ENCODE peak calls at places on chromosomes 16 and 17, in four cellular contexts. O is thoracic aorta, N is type B pancreatic cell, V is cardiac fibroblast. H is an unnamed sample.

GRCh38 chr17:31695456-31696090 is 163.5 kb downstream of the COPRS start:
- DNase-seq in O (no peak), N (peak), V (peak), H (no peak)

GRCh38 chr17:27984404-27984803 is 58.1 kb upstream of the NLK start:
- DNase-seq in V (no peak), O (no peak), N (no peak), H (no peak)

GRCh38 chr17:31425646-31426045 is 34.2 kb downstream of the RAB11FIP4 start:
- DNase-seq in V (no peak), N (no peak), O (no peak), H (no peak)

GRCh38 chr16:65667013-65667578 is 545.2 kb upstream of the CDH11 start:
- DNase-seq in V (peak), O (no peak), N (no peak), H (no peak)

GRCh38 chr17:9905902-9906301 is 831 bp upstream of the RCVRN start:
- DNase-seq in O (no peak), V (no peak), N (no peak), H (peak)

GRCh38 chr16:24652803-24653202 is 76.6 kb upstream of the TNRC6A start:
- DNase-seq in O (no peak), V (no peak), N (no peak), H (no peak)

GRCh38 chr16:1414532-1415265 is at the start of gene UNKL:
- DNase-seq in O (no peak), N (no peak), V (peak), H (no peak)

GRCh38 chr17:80475949-80476876 is at the start of gene NPTX1:
- DNase-seq in N (no peak), O (no peak), V (no peak), H (no peak)

GRCh38 chr17:21277332-21277731 is 7.2 kb upstream of the MAP2K3 start:
- DNase-seq in V (no peak), N (no peak), O (no peak), H (no peak)

GRCh38 chr17:19391432-19391831 is 4.4 kb upstream of the MFAP4 start:
- DNase-seq in V (no peak), O (no peak), N (no peak), H (no peak)

GRCh38 chr17:76500074-76500744 is 1.0 kb downstream of the RHBDF2 start:
- DNase-seq in O (no peak), N (no peak), V (no peak), H (peak)

GRCh38 chr17:50239913-50240312 is 34.4 kb upstream of the TMEM92 start:
- DNase-seq in V (peak), N (no peak), O (no peak), H (no peak)

GRCh38 chr16:31472559-31473203 is 729 bp downstream of the TGFB1I1 start:
- DNase-seq in O (peak), N (no peak), V (peak), H (no peak)

GRCh38 chr16:4550587-4550986 is 5.6 kb upstream of the C16orf96 start:
- DNase-seq in O (no peak), N (no peak), V (no peak), H (no peak)

GRCh38 chr17:79842136-79842655 is 3.0 kb upstream of the CBX4 start:
- DNase-seq in O (no peak), V (no peak), N (no peak), H (no peak)

GRCh38 chr16:58733248-58733670 is 857 bp downstream of the GOT2 start:
- DNase-seq in O (peak), N (no peak), V (peak), H (no peak)

GRCh38 chr17:28395426-28395825 is 10.6 kb downstream of the SLC46A1 start:
- DNase-seq in V (no peak), N (no peak), O (no peak), H (no peak)

GRCh38 chr16:84618428-84619102 is 687 bp upstream of the COTL1 start:
- DNase-seq in N (no peak), V (peak), O (no peak), H (peak)

GRCh38 chr16:19380316-19380715 is 37.4 kb upstream of the TMC5 start:
- DNase-seq in V (no peak), O (no peak), N (no peak), H (no peak)

GRCh38 chr16:3008749-3009088 is 4.0 kb upstream of the CLDN9 start:
- DNase-seq in V (no peak), N (no peak), O (no peak), H (no peak)

GRCh38 chr16:75113046-75113491 is 3.5 kb downstream of the LDHD start:
- DNase-seq in N (no peak), O (no peak), V (no peak), H (no peak)

GRCh38 chr17:29216181-29216580 is 30.5 kb upstream of the CRYBA1 start:
- DNase-seq in O (no peak), V (no peak), N (no peak), H (no peak)

GRCh38 chr17:65817951-65818350 is 256.5 kb upstream of the AXIN2 start:
- DNase-seq in V (no peak), N (no peak), O (no peak), H (no peak)

GRCh38 chr16:19173649-19174383 is 5.8 kb downstream of the SYT17 start:
- DNase-seq in O (no peak), V (no peak), N (no peak), H (no peak)

DNA sequence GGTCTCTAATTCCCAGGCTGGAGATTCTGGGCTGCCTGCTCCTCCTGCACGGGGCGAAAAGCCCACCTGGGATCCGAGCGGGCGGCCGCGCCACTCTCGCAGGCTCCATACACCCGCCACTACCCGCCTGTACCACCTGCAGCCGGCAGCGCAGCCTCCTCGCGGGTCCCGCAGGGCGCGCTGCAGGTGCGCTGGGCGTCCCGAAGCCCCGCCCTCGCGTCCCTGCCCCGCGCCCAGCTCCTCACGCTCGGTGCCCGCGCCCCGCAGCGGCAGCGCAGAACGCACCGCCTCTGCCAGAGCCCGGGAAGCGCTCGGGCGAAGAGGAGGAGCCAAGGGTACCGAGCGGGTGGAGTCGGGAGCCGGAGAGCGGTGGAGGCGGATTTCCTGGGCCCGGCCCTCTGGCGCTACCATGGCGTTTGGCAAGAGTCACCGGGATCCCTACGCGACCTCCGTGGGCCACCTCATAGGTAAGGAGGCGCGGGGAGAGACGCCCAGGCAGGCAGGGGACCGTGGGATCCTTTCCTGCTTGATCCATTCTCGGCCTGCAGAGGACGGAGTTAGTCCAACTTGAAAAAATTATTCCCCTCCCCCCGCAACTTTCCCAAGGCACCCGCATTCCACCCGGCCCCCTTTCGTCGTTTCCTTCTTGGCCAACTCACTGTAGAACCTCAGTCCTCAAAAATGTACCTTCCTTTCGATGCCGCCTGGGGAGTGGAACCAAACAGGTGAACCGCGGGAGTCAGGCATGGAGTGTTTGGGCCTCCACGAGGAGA is at the start of gene TOM1L1:
- DNase-seq in O (peak), N (peak), V (peak), H (no peak)
- TF ChIP-seq CTCF in O (peak), N (peak), V (no peak), H (no peak)

GRCh38 chr17:82846061-82846691 is 6.4 kb upstream of the ZNF750 start:
- DNase-seq in O (no peak), N (no peak), V (no peak), H (no peak)
- TF ChIP-seq CTCF in O (no peak), N (no peak), V (no peak), H (no peak)

DNA sequence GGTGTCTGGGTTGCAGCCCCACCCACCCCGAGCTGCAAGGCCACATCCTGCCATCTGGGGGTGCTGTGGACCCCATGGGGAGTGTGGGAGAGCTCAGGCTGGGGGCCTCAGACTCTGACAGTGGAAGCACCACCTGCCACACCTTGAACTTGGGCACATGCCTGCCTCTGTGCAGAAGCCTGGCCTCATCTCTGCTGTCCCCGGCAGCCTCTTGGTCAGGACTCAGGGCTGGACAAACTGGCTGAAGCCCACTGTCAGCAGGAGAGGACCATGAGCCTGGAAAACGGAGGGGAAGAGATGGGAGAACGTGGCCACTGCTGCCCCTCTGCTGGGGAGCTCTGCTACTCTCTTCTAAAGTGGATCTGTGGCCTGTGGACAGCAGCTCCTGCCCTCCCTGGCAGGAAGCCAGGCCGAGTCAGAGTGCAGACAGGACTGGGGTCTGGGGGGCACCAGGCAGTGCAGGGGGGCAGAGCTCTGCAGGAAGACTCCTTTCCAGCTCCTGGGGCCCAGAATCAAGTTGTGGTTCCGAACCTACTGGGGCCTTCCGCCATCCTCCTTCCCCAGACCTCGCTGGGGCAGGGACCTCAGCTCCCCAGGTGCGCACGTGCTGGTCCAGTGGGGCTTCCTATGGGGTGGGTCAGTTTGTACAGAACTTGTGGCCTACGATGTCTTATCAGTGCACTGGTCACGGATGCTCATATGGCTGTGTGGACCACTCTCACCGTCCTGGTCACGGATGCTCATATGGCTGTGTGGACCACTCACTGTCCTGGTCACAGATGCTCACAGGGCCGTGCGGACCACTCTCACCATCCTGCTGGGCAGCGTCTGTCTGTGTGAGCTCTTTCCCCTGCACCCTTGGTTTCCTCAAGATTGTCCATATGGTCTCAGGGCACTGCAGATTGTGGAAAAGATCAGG is 207.7 kb downstream of the LAT start:
- DNase-seq in N (peak), V (no peak), O (no peak), H (no peak)
- TF ChIP-seq CTCF in N (peak), V (peak), O (no peak), H (peak)

GRCh38 chr17:14113137-14113536 is 43.8 kb downstream of the COX10 start:
- DNase-seq in N (no peak), V (no peak), O (no peak), H (no peak)
- TF ChIP-seq CTCF in N (no peak), V (no peak), O (no peak), H (no peak)

GRCh38 chr17:72222571-72222970 is 101.8 kb downstream of the SOX9 start:
- DNase-seq in O (no peak), V (no peak), N (no peak), H (no peak)
- TF ChIP-seq CTCF in O (no peak), V (no peak), N (no peak), H (no peak)

GRCh38 chr17:6421700-6422604 is 13.0 kb downstream of the AIPL1 start:
- DNase-seq in V (peak), N (peak), O (peak), H (peak)
- TF ChIP-seq CTCF in V (peak), N (peak), O (peak), H (peak)

GRCh38 chr17:61427567-61427966 is 24.7 kb upstream of the TBX4 start:
- DNase-seq in N (no peak), V (no peak), O (no peak), H (no peak)

GRCh38 chr17:61423967-61424649 is 24.5 kb downstream of the TBX2 start:
- DNase-seq in O (no peak), V (no peak), N (no peak), H (no peak)

GRCh38 chr17:61429274-61429673 is 22.9 kb upstream of the TBX4 start:
- DNase-seq in V (no peak), O (no peak), N (no peak), H (no peak)

GRCh38 chr17:61425682-61426481 is 26.2 kb downstream of the TBX2 start:
- DNase-seq in V (no peak), N (no peak), O (no peak), H (no peak)

DNA sequence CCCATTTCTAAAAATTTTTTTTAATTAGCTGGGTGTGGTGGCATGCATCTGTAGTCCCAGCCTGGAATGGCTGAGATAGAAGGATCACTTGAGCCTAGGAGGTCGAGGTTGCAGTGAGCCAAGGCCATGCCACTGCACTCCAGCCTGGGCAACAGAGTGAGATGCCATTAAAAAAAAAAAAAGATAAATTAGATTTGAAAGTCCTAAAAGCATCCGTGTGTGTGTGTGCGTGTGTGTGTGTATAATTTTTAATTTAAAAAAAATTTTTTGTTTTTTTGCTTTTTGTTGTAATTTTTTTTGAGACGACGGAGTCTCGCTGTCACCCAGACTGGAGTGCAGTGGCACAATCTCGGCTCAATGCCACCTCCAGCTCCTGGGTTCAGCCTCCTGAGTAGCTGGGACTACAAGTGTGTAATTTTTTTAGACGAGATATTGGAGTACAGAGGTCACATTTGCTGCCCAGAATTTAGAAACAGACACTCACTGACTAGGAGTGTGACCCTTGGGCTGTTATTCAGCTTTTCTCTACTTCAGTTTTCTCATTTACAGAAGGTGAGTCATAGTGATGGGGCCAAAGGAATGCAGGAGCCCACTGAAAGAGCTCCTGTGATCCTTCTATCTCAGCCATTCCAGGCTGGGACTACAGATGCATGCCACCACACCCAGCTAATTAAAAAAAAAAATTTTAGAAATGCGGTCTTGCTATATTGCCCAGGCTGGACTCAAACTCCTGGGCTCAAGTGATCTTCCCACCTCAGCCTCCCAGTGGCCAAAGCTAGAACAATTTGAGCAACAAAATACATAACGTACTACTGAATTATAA is 25.5 kb upstream of the TBX4 start:
- DNase-seq in O (no peak), V (peak), N (no peak), H (no peak)
- TF ChIP-seq CTCF in O (no peak), V (no peak), N (peak), H (no peak)